ENCODE peak calls at places on chromosomes 12 and 14, in ten cellular contexts. Y is lower leg skin; X is nephron progenitor cell; Z is B cell; B is breast epithelium; N is hepatocyte; Q is CD8-positive, alpha-beta T cell; V is ovary; S is Caco-2; L is psoas muscle. T is an unnamed sample.

GRCh38 chr14:58048219-58048618 is 103.8 kb downstream of the ARMH4 start:
- DNase-seq in Y (no peak), X (no peak), Z (no peak), B (no peak), N (no peak), Q (no peak), V (no peak), S (no peak), L (no peak), T (no peak)

GRCh38 chr12:125197326-125197725 is 132.1 kb downstream of the AACS start:
- DNase-seq in Y (no peak), X (no peak), Z (no peak), B (no peak), N (no peak), Q (no peak), V (no peak), S (no peak), L (no peak), T (no peak)

GRCh38 chr12:12919666-12920435 is 28.5 kb downstream of the GPRC5A start:
- DNase-seq in Y (no peak), X (no peak), Z (no peak), B (no peak), N (no peak), Q (no peak), V (no peak), S (no peak), L (no peak), T (no peak)

GRCh38 chr12:93518725-93519124 is 51.4 kb downstream of the MRPL42 start:
- DNase-seq in Y (no peak), X (no peak), Z (no peak), B (no peak), N (no peak), Q (no peak), V (no peak), S (no peak), L (no peak), T (no peak)

GRCh38 chr12:86711716-86712115 is 455.5 kb upstream of the MGAT4C start:
- DNase-seq in Y (no peak), X (no peak), Z (no peak), B (no peak), N (no peak), Q (no peak), V (no peak), S (no peak), L (no peak), T (no peak)

GRCh38 chr12:120257041-120257821 is 8.3 kb downstream of the PXN start:
- DNase-seq in Y (no peak), X (no peak), Z (no peak), B (peak; percentile 80), N (peak; percentile 48), Q (no peak), V (peak; percentile 55), S (no peak), L (peak; percentile 57), T (peak; percentile 53)

GRCh38 chr12:53324113-53324778 is 2.8 kb upstream of the AAAS start:
- DNase-seq in Y (no peak), X (peak; percentile 44), Z (peak; percentile 82), B (no peak), N (no peak), Q (peak; percentile 64), V (peak; percentile 48), S (no peak), L (no peak), T (no peak)

GRCh38 chr12:112904571-112904970 is 2.2 kb upstream of the OAS1 start:
- DNase-seq in Y (no peak), X (no peak), Z (no peak), B (no peak), N (no peak), Q (no peak), V (no peak), S (no peak), L (no peak), T (no peak)

GRCh38 chr12:49000346-49000745 is 1.2 kb upstream of the DDN start:
- DNase-seq in Y (no peak), X (no peak), Z (peak; percentile 5), B (no peak), N (no peak), Q (no peak), V (no peak), S (no peak), L (no peak), T (no peak)

GRCh38 chr12:48997719-48998496 is 1.3 kb downstream of the DDN start:
- DNase-seq in Y (peak; percentile 86), X (peak; percentile 73), Z (peak; percentile 93), B (no peak), N (peak; percentile 65), Q (peak; percentile 28), V (no peak), S (peak; percentile 76), L (peak; percentile 48), T (peak; percentile 28)

GRCh38 chr12:48996794-48997718 is 2.1 kb downstream of the DDN start:
- DNase-seq in Y (peak; percentile 95), X (peak; percentile 89), Z (peak; percentile 96), B (no peak), N (peak; percentile 92), Q (peak; percentile 77), V (peak; percentile 57), S (peak; percentile 76), L (peak; percentile 82), T (peak; percentile 57)

GRCh38 chr12:48998497-48999353 is 450 bp downstream of the DDN start:
- DNase-seq in Y (peak; percentile 88), X (no peak), Z (peak; percentile 63), B (no peak), N (peak; percentile 46), Q (peak; percentile 26), V (no peak), S (peak; percentile 70), L (peak; percentile 41), T (peak; percentile 17)

DNA sequence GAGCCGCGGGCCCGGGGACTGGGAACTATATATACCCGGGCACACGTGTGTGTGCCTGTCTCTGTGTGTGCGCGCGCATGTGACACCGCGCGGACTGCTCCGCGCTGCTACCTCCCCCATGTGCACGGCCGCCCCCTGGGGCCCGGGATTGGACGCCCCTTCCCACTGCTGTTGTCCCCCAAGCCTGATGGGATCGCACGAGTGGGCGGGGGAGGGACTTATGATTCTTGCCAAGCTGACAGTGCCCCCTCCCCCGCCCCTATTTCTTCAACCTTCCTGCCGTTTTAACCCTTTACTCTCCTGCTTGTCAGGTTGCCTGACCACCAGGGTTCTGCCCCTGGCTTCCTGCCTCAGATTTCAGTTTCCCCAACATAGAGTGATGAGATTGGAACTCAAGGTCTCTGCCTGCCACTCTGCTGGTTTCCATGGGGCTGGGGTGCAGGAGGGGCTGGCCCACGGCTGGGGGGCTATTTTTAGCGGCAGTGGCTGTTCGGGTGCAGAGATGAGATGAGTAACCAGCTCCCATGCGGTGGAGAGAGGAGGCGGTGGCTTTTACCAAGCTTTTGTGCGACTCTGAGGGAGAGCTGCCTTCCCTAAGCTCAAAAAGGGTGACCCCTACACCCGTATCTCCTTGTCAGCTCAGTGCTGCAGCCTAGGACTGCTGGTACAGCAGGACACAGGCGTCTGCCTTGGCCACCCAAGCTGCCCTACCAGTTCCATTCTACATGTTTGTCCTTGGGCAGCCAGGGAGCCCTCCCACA is at the start of gene DDN:
- DNase-seq in Y (peak; percentile 82), X (peak; percentile 67), Z (peak; percentile 82), B (no peak), N (peak; percentile 65), Q (peak; percentile 68), V (peak; percentile 26), S (peak; percentile 76), L (peak; percentile 65), T (no peak)
- TF ChIP-seq CTCF in Y (no peak), X (no peak), Z (no peak), B (no peak), N (no peak), Q (no peak), V (no peak), S (no peak), L (no peak), T (no peak)

GRCh38 chr12:49615725-49616124 is 7.6 kb upstream of the PRPF40B start:
- DNase-seq in Y (no peak), X (no peak), Z (no peak), B (no peak), N (no peak), Q (no peak), V (no peak), S (no peak), L (no peak), T (no peak)

GRCh38 chr12:49609059-49609874 is 3.8 kb upstream of the FAM186B start:
- DNase-seq in Y (no peak), X (no peak), Z (no peak), B (no peak), N (no peak), Q (no peak), V (no peak), S (no peak), L (no peak), T (no peak)

GRCh38 chr12:49612210-49612609 is 6.8 kb upstream of the FAM186B start:
- DNase-seq in Y (no peak), X (no peak), Z (no peak), B (no peak), N (no peak), Q (no peak), V (no peak), S (no peak), L (no peak), T (no peak)

DNA sequence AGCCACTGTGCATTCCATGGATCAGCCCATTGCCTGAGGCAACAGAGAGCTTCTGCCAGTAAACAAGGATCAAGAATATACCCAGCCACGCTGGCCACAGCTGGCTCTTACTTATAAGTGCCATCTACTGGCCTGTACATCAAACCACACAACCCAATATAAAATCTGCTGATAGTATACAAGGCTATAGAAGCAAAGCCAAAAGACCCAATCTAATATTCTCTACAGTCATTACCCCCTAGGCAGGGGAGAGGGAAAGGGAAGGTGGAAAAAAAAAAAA is 4.4 kb upstream of the FAM186B start:
- DNase-seq in Y (no peak), X (no peak), Z (no peak), B (no peak), N (no peak), Q (no peak), V (no peak), S (no peak), L (no peak), T (no peak)
- TF ChIP-seq CTCF in Y (no peak), X (no peak), Z (no peak), B (no peak), N (no peak), Q (no peak), V (no peak), S (no peak), L (no peak), T (no peak)

GRCh38 chr12:6573001-6573400 is 4.9 kb upstream of the NOP2 start:
- DNase-seq in Y (no peak), X (no peak), Z (no peak), B (no peak), N (no peak), Q (no peak), V (no peak), S (no peak), L (no peak), T (no peak)

GRCh38 chr12:6567824-6568617 is at the start of gene NOP2:
- DNase-seq in Y (peak; percentile 98), X (peak; percentile 95), Z (peak; percentile 94), B (peak; percentile 73), N (peak; percentile 97), Q (peak; percentile 84), V (peak; percentile 90), S (peak; percentile 94), L (peak; percentile 94), T (peak; percentile 94)

GRCh38 chr12:6569312-6569711 is 1.2 kb upstream of the NOP2 start:
- DNase-seq in Y (no peak), X (no peak), Z (no peak), B (no peak), N (no peak), Q (no peak), V (no peak), S (no peak), L (no peak), T (no peak)

GRCh38 chr12:6569786-6570185 is 1.7 kb upstream of the NOP2 start:
- DNase-seq in Y (no peak), X (no peak), Z (no peak), B (no peak), N (no peak), Q (no peak), V (no peak), S (no peak), L (no peak), T (no peak)

GRCh38 chr12:6570264-6570887 is 2.3 kb upstream of the NOP2 start:
- DNase-seq in Y (no peak), X (peak; percentile 65), Z (peak; percentile 55), B (no peak), N (peak; percentile 75), Q (peak; percentile 40), V (peak; percentile 44), S (peak; percentile 82), L (no peak), T (peak; percentile 53)
- TF ChIP-seq CTCF in Y (no peak), X (peak; percentile 47), Z (peak; percentile 65), B (no peak), N (peak; percentile 52), Q (peak; percentile 25), V (no peak), S (peak; percentile 76), L (peak; percentile 21), T (peak; percentile 57)

GRCh38 chr12:49259452-49259851 is 5.4 kb upstream of the TUBA1C start:
- DNase-seq in Y (no peak), X (no peak), Z (no peak), B (no peak), N (no peak), Q (no peak), V (no peak), S (no peak), L (no peak), T (no peak)
- TF ChIP-seq CTCF in Y (no peak), X (no peak), Z (no peak), B (no peak), N (no peak), Q (no peak), V (no peak), S (no peak), L (no peak), T (no peak)

T was measured in Calu3.